ENCODE peak calls at places on chromosome 11, in four cellular contexts. J is fibroblast of the aortic adventitia, N is cardiac muscle cell, P is mesothelial cell of epicardium. L is an unnamed sample.

GRCh38 chr11:134560566-134561347 is 148.7 kb upstream of the B3GAT1 start:
- DNase-seq in J (no peak), N (no peak), P (no peak), L (no peak)

GRCh38 chr11:67120881-67121710 is 2.0 kb downstream of the KDM2A start:
- DNase-seq in J (peak), N (peak), P (no peak), L (no peak)

GRCh38 chr11:117866526-117866925 is 9.9 kb downstream of the FXYD6 start:
- DNase-seq in J (no peak), N (no peak), P (no peak), L (no peak)

GRCh38 chr11:116857316-116857715 is 19.9 kb upstream of the APOA1 start:
- DNase-seq in J (peak), N (peak), P (no peak), L (no peak)

GRCh38 chr11:71563401-71563800 is 2.0 kb upstream of the KRTAP5-10 start:
- DNase-seq in J (peak), N (peak), P (no peak), L (no peak)

GRCh38 chr11:91299980-91300379 is 924.6 kb upstream of the FAT3 start:
- DNase-seq in J (no peak), N (peak), P (no peak), L (no peak)

GRCh38 chr11:41431784-41432183 is 27.7 kb downstream of the LRRC4C start:
- DNase-seq in J (no peak), N (no peak), P (peak), L (no peak)

GRCh38 chr11:62540804-62541671 is 5.6 kb downstream of the AHNAK start:
- DNase-seq in J (no peak), N (no peak), P (no peak), L (peak)

GRCh38 chr11:81915045-81915444 is 818.6 kb downstream of the FAM181B start:
- DNase-seq in J (peak), N (no peak), P (no peak), L (no peak)

GRCh38 chr11:120168960-120169681 is 31.2 kb upstream of the TRIM29 start:
- DNase-seq in J (peak), N (peak), P (peak), L (peak)

GRCh38 chr11:117286588-117286987 is 4.6 kb upstream of the BACE1-AS start:
- DNase-seq in J (no peak), N (no peak), P (no peak), L (no peak)

GRCh38 chr11:27239305-27239942 is 123.6 kb downstream of the CCDC34 start:
- DNase-seq in J (peak), N (no peak), P (no peak), L (no peak)

DNA sequence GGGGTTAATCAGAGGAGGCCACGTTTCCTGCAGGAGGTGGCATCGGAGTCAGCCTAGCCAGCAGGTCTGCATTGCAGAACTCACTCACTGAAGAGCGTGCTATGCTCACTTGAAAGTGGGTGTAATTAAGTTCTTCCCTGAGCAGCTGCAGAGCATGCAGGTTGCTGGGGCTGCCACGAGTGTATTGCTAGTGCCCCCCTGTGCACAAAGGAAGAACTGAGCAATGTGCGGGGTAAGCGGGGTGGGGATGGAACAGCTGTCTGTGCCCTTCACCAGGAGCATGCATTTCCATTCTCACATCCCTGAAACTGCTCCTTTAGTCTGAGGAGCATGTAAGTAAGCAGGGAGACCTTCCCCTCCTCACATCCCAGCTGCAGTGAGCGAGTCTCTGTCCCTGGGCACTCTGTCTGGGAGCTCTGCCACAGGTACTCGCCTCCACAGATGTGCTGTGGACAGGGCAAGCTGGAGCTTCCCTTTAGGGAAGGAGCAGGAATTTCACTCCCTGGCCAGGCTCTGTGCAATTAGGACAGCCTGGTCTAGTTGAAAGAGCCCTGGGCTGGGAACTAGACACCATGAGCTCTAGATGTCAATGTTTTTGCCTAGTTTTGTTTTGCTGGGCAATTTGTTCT is 1031.8 kb downstream of the NTM start:
- DNase-seq in J (peak), N (peak), P (no peak), L (no peak)
- TF ChIP-seq CTCF in J (peak), N (peak), P (no peak), L (no peak)

GRCh38 chr11:6604081-6604626 is 580 bp downstream of the ILK start:
- DNase-seq in J (peak), N (peak), P (no peak), L (peak)
- TF ChIP-seq CTCF in J (peak), N (peak), P (no peak), L (no peak)

GRCh38 chr11:13251961-13252360 is 25.6 kb upstream of the BMAL1 start:
- DNase-seq in J (no peak), N (no peak), P (no peak), L (no peak)

GRCh38 chr11:13249992-13250391 is 27.6 kb upstream of the BMAL1 start:
- DNase-seq in J (no peak), N (peak), P (no peak), L (no peak)

GRCh38 chr11:13247606-13248320 is 29.8 kb upstream of the BMAL1 start:
- DNase-seq in J (no peak), N (no peak), P (no peak), L (no peak)

DNA sequence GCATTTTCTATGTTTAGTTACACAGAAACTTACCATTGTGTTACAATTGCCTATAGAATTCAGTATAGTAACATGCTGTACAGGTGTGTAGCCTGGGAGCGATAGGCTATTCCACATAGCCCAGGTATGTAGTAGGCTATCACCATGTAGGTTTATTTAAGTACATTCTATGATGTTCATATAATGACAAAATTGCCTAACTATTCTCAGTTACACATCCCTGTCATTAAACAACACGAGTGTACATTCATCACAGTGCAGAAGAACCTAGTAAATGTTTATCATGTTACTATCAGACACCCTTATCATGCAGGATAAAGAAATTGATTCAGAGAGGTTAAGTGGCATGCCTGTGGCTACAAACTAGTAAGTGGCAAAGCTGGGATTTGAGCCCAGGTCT is 28.4 kb upstream of the BMAL1 start:
- DNase-seq in J (no peak), N (no peak), P (no peak), L (no peak)
- TF ChIP-seq CTCF in J (no peak), N (no peak), P (no peak), L (no peak)

GRCh38 chr11:86816251-86816726 is 15.9 kb downstream of the PRSS23 start:
- DNase-seq in J (peak), N (peak), P (no peak), L (no peak)

GRCh38 chr11:86815726-86816125 is 15.4 kb downstream of the PRSS23 start:
- DNase-seq in J (no peak), N (no peak), P (no peak), L (no peak)

GRCh38 chr11:86812981-86813380 is 12.6 kb downstream of the PRSS23 start:
- DNase-seq in J (no peak), N (no peak), P (no peak), L (no peak)

GRCh38 chr11:86814775-86815174 is 14.4 kb downstream of the PRSS23 start:
- DNase-seq in J (peak), N (no peak), P (no peak), L (no peak)

DNA sequence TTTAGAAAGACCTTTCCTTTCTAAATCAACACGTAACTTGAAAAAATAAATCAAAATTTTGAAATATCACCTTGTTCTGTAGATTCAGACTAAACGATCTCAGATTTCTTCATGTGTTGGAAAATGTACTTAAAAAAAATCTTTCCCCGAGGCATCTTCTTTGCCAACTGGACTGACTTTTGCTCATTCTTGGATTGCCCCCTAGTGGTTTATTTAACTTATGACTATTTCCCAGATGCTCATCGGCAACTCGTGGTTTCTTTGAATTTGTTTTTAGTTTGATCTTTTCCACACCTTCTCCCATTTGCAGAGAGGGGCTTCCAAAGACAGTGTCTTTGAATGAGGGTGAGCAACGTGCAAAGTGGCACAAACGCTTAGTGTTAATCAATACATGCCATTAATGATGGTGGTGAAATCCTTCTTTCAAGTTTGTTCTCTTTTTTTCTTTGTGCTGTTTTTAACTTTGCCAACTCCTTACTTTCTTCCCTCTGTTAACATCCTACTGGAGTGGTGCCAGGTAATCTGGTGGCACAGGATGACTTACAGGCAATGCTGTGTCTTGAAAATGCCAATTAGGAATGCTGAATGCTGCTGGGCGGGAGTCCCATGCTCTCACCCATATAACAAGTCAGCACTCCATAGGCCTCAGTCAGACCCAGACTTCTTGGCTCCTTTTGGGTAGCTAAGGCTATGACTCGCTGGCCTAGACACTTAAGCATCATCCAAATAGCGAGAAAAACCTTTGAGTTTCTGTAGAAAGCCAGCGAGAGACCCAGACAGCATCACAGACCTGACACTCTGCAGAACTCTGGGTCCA is 18.3 kb downstream of the PRSS23 start:
- DNase-seq in J (peak), N (peak), P (no peak), L (no peak)
- TF ChIP-seq CTCF in J (peak), N (peak), P (peak), L (no peak)

GRCh38 chr11:33737362-33737821 is 1.2 kb upstream of the CD59 start:
- DNase-seq in J (no peak), N (no peak), P (no peak), L (no peak)

GRCh38 chr11:33735426-33736147 is 636 bp downstream of the CD59 start:
- DNase-seq in J (no peak), N (peak), P (no peak), L (peak)

GRCh38 chr11:33735166-33735425 is 1.1 kb downstream of the CD59 start:
- DNase-seq in J (no peak), N (no peak), P (no peak), L (no peak)

GRCh38 chr11:33734441-33735165 is 1.6 kb downstream of the CD59 start:
- DNase-seq in J (peak), N (peak), P (no peak), L (no peak)

GRCh38 chr11:33736148-33736809 is at the start of gene CD59:
- DNase-seq in J (peak), N (peak), P (peak), L (peak)
- TF ChIP-seq CTCF in J (no peak), N (no peak), P (no peak), L (no peak)

GRCh38 chr11:97259434-97259833 is 869.6 kb downstream of the JRKL start:
- DNase-seq in J (no peak), N (no peak), P (no peak), L (no peak)

GRCh38 chr11:97254790-97255189 is 865.0 kb downstream of the JRKL start:
- DNase-seq in J (no peak), N (no peak), P (no peak), L (no peak)

GRCh38 chr11:97259884-97260283 is 870.1 kb downstream of the JRKL start:
- DNase-seq in J (no peak), N (no peak), P (no peak), L (no peak)
- TF ChIP-seq CTCF in J (no peak), N (no peak), P (peak), L (no peak)

GRCh38 chr11:408154-409007 is 6.4 kb downstream of the SIGIRR start:
- DNase-seq in J (no peak), N (no peak), P (no peak), L (no peak)

GRCh38 chr11:405323-405975 is 9.3 kb downstream of the SIGIRR start:
- DNase-seq in J (peak), N (peak), P (no peak), L (no peak)

GRCh38 chr11:407651-408080 is 7.1 kb downstream of the SIGIRR start:
- DNase-seq in J (no peak), N (no peak), P (no peak), L (no peak)

GRCh38 chr11:405976-406795 is 8.6 kb downstream of the SIGIRR start:
- DNase-seq in J (no peak), N (no peak), P (no peak), L (no peak)

GRCh38 chr11:406796-407650 is 7.8 kb downstream of the SIGIRR start:
- DNase-seq in J (peak), N (peak), P (peak), L (peak)
- TF ChIP-seq CTCF in J (no peak), N (peak), P (no peak), L (no peak)

GRCh38 chr11:1734571-1735081 is 15.8 kb downstream of the IFITM10 start:
- DNase-seq in J (no peak), N (no peak), P (no peak), L (no peak)

GRCh38 chr11:1732421-1733008 is 17.9 kb downstream of the IFITM10 start:
- DNase-seq in J (no peak), N (no peak), P (no peak), L (no peak)

GRCh38 chr11:1733716-1734351 is 16.6 kb downstream of the IFITM10 start:
- DNase-seq in J (no peak), N (no peak), P (no peak), L (no peak)

GRCh38 chr11:1731451-1732059 is 18.8 kb downstream of the IFITM10 start:
- DNase-seq in J (no peak), N (no peak), P (no peak), L (no peak)

DNA sequence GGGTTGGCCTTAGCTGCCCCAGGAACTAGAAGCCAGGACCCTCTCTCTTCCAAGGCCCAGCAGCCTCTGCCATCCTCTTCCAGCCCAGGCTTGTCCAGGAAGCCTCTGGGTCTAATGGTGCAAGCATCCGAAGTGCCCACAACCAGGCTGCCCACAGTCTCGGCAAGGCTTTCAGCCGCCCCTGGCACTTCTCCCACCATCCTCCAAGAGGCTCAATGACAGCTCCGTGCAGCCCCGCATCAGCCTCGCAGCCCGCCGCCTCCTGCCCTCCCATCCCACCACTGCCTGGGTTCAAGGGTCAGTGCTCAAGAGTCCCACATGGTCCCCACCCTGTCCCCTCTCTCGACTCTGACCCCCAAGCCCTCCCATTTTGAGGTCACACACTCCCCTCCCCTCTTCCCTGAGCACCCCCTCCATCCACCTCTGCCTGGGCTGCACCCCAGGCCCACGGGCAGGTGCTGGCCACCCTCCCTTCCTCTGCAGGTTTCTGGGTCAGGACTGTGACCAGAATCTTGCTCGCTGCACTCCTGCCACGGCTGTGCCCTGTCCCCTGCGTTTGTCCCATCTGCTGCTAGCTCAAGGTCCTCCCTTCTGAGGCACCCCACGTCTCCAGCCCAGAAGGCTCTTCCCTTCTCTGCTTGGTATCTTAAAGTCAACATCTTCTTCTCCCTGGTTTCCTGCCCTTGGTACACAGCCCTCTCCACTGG is 17.2 kb downstream of the IFITM10 start:
- DNase-seq in J (no peak), N (no peak), P (no peak), L (no peak)
- TF ChIP-seq CTCF in J (no peak), N (no peak), P (no peak), L (no peak)

DNA sequence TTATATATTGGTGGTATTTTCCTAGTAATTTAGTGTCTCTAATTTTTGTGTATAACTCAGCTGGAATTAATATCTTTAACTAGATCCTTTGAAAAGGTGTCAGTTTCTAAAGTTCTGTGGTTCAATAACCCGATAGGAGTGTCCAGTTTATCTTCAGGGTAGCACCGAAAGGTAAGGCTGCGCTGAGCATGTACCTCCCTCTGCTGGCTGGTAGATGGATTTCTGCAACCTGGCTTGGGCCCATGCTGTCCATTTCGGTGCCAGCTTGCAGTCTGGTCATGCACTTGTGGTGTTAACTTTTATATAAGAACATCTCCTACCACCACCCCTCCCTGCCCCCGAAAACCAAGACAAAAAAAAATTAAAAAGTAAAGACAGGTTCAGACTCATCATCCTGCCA is 24.7 kb downstream of the EXT2 start:
- DNase-seq in J (no peak), N (no peak), P (no peak), L (no peak)
- TF ChIP-seq CTCF in J (peak), N (peak), P (no peak), L (no peak)

L was measured in activated B cell treated with CpG ODN at 0.5 μM for 24 hours.